ENCODE peak calls at places on chromosomes 4 and X, in four cellular contexts. Q, F, W and Y are unnamed samples. For H3K4me1 and H3K27me3, the result is how much of the 10 kb centered on the place peaks cover.

GRCh38 chrX:12292996-12293765 is 154.9 kb downstream of the FRMPD4 start:
- DNase-seq in Q (no peak), F (no peak), W (no peak), Y (no peak)

GRCh38 chrX:41005445-41005992 is 79.7 kb upstream of the USP9X start:
- DNase-seq in Q (no peak), F (no peak), W (no peak), Y (no peak)

GRCh38 chrX:103756736-103757135 is 19.9 kb upstream of the PLP1 start:
- DNase-seq in Q (no peak), F (no peak), W (no peak), Y (no peak)

GRCh38 chrX:33543757-33544156 is 332.4 kb upstream of the DMD start:
- DNase-seq in Q (no peak), F (no peak), W (no peak), Y (no peak)

GRCh38 chrX:103847174-103847870 is 15.3 kb upstream of the RAB9B start:
- DNase-seq in Q (no peak), F (no peak), W (peak), Y (no peak)

GRCh38 chr4:110132822-110133719 is 65.3 kb downstream of the ELOVL6 start:
- DNase-seq in Q (no peak), F (no peak), W (peak), Y (no peak)

GRCh38 chrX:143623657-143624056 is 12.2 kb downstream of the SLITRK4 start:
- DNase-seq in Q (no peak), F (no peak), W (peak), Y (no peak)

GRCh38 chr4:108483077-108483476 is 137.3 kb upstream of the RPL34 start:
- DNase-seq in Q (no peak), F (no peak), W (no peak), Y (no peak)

GRCh38 chr4:71151054-71151453 is 157.6 kb downstream of the DCK start:
- DNase-seq in Q (no peak), F (no peak), W (peak), Y (no peak)

GRCh38 chrX:101136235-101136634 is 38.2 kb downstream of the CENPI start:
- DNase-seq in Q (no peak), F (no peak), W (no peak), Y (no peak)

GRCh38 chr4:7926822-7927221 is 12.8 kb downstream of the AFAP1 start:
- DNase-seq in Q (no peak), F (no peak), W (no peak), Y (no peak)
- H3K4me1 ChIP-seq in Q (under half), F (under half), W (under half), Y (under half)

GRCh38 chr4:1839306-1839705 is 16.6 kb downstream of the LETM1 start:
- DNase-seq in Q (no peak), F (no peak), W (no peak), Y (no peak)
- H3K4me3 ChIP-seq in Q (no peak), F (no peak), W (no peak), Y (no peak)

GRCh38 chrX:71070531-71070930 is 2.4 kb upstream of the SNX12 start:
- DNase-seq in Q (no peak), F (no peak), W (no peak), Y (no peak)
- H3K27me3 ChIP-seq in Q (under half), F (under half), W (under half), Y (under half)

DNA sequence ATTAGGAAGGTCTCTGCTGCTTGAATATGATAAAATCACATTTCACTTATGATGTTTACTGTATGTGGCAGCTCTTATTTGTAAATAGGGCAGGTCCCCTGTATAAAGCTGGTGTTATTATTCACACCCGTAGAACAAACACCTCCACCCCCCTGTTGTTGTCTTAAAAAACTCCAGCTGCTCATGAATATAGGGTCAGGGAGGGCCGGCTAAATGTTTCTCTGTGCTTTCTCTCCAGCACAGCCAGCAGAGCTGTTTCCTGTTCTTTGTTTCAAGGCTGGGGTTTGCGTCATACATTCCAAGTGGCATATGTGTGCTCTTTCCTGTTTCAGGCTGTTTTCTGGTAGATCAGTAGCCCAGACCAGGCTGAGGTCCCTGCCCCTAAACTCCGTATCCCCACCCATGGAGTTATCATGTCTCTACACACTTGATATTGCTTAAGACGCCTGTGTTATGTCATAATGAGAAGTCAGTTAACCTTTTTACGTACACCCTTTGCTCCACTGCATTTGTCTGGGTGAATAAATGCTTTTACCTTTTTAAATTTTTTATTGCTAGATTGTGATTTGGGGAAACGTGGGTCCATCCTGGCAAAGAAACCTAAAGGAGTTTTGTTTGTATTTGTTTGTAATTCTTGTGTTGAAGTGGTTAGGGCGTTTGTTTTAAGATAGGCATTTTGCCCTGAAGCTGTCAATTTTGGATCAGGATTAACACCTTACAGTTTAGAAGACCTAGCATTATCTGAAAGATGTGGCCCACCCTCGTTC is 3.2 kb downstream of the KLF3 start:
- DNase-seq in Q (peak), F (peak), W (peak), Y (peak)
- H3K4me1 ChIP-seq in Q (under half), F (half or more), W (half or more), Y (half or more)

GRCh38 chr4:153528705-153529493 is 62.7 kb downstream of the TMEM131L start:
- DNase-seq in Q (no peak), F (no peak), W (no peak), Y (no peak)
- H3K4me3 ChIP-seq in Q (no peak), F (no peak), W (no peak), Y (no peak)

GRCh38 chrX:114635986-114636385 is 52.1 kb downstream of the HTR2C start:
- DNase-seq in Q (no peak), F (no peak), W (no peak), Y (no peak)
- H3K27me3 ChIP-seq in Q (under half), F (under half), W (under half), Y (under half)

DNA sequence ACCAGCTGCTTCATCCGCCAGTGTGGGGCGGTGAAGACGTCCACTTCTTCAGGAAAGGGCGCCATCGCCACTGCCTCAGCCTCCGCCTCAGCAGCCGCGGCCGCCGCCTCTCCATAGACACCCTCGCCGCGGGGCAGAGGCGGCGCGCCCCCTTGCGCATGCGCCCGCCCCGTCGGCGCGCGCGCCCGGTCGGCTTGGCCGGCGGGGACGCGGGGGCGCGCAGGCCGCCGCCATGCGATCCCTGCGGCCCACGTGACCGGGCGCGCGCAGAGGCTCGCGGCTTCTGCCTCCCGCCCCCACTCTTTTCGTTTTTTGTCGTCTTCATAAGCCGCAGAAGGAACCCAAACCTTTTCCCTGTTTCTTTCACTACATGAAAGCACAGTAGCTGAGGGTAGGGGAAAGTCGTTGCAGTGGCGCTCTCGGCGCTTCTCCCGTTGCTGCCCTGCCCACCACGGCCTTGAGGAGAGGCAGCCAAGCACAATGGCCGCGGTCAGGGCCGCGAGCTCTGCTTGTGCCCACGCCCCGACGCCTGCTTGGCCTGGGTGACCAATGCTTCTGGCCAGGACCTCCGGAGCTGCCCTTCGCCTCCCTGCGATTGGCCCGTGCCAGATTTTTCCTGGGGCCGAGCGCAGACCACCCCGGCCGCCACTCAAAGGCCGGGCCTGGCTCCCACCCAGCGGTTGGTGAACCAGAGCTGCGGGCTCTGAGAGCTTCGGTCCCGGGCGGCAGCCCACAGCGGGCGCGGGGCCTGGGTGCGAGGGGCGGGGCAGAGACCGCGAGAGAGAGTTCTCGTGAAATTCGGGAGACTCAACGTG is at the start of gene FBXL5:
- DNase-seq in Q (peak), F (peak), W (peak), Y (peak)
- H3K4me1 ChIP-seq in Q (under half), F (under half), W (under half), Y (half or more)

DNA sequence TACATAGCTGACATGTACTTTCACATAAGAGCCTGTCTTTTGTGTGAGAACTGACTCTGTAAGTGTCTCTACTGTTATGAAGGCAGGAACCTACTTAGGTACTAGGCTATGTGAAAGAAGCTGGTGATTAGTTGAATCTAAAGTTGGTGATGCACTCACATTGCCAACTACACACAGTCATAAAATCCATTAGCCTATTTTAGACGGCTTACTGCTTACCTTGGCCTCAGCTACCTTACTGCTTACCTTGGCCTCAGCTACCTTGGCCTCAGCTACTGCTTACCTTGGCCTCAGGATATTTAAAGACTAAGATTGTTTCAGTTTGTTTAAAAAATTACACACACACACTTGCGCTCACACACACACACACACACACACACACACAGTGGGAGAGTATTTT is 549.7 kb downstream of the IL1RAPL1 start:
- DNase-seq in Q (no peak), F (no peak), W (no peak), Y (no peak)
- H3K4me3 ChIP-seq in Q (no peak), F (no peak), W (no peak), Y (no peak)

DNA sequence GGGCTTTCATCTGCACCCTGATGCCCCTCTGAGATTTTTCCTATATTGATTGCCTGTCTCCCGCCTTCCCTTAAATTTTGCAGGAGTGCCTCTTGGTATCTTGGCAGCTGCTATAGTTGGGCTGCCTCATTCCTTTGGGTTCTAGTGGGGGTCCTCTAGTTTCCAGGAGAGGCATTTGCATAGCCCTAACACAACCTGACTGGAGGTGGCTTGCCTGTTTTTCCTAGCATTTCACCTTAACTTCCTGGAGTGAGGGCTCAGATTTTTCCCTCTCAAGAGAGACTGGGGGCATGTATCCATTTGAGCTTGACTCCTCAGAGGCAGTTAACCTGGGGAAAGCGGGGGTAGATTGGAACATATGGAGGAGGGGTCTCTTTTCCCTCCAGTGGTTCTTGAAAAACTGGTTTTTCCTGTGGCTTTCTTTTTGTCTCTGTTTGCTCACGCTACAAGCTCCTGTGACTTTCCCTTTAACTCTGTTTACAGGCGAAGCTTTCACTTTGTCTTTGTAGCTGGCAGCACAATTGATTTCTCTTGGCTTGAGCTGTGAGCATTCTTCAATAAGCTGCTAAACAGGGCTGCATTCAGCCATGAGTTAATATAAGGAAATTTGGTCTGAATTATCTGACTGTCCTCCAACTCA is 45.9 kb downstream of the UGT2A3 start:
- DNase-seq in Q (no peak), F (peak), W (peak), Y (no peak)
- H3K27me3 ChIP-seq in Q (under half), F (under half), W (under half), Y (under half)

GRCh38 chr4:186881521-186882220 is 158.0 kb upstream of the FAT1 start:
- DNase-seq in Q (no peak), F (no peak), W (peak), Y (no peak)
- H3K4me1 ChIP-seq in Q (under half), F (under half), W (under half), Y (under half)